ENCODE peak calls at places on chromosomes 3 and 15, in four cellular contexts. G is dorsolateral prefrontal cortex; I is esophagus squamous epithelium; J is CD8-positive, alpha-beta T cell. B is an unnamed sample.

GRCh38 chr15:28975766-28976179 is 90.0 kb downstream of the APBA2 start:
- DNase-seq in G (no peak), I (no peak), J (peak), B (peak)

GRCh38 chr3:15330031-15330596 is 2.3 kb downstream of the SH3BP5 start:
- DNase-seq in G (no peak), I (no peak), J (no peak), B (no peak)

GRCh38 chr15:59229453-59229852 is 22.8 kb downstream of the LDHAL6B start:
- DNase-seq in G (no peak), I (no peak), J (no peak), B (no peak)

GRCh38 chr15:99209326-99209725 is 40.1 kb downstream of the TTC23 start:
- DNase-seq in G (no peak), I (no peak), J (no peak), B (no peak)

GRCh38 chr3:31114929-31115283 is 220.4 kb upstream of the GADL1 start:
- DNase-seq in G (no peak), I (no peak), J (no peak), B (no peak)

GRCh38 chr3:140007946-140008692 is 73.1 kb downstream of the CLSTN2 start:
- DNase-seq in G (no peak), I (no peak), J (no peak), B (no peak)

GRCh38 chr3:43161684-43162512 is 56.0 kb upstream of the POMGNT2 start:
- DNase-seq in G (no peak), I (no peak), J (no peak), B (no peak)

GRCh38 chr3:168029705-168030104 is 66.0 kb downstream of the GOLIM4 start:
- DNase-seq in G (no peak), I (no peak), J (no peak), B (peak)

GRCh38 chr3:156150434-156151066 is 30.2 kb downstream of the KCNAB1 start:
- DNase-seq in G (peak), I (no peak), J (no peak), B (peak)

GRCh38 chr3:177221734-177222133 is 24.5 kb upstream of the TBL1XR1 start:
- DNase-seq in G (no peak), I (no peak), J (no peak), B (no peak)

GRCh38 chr15:35690698-35691116 is 144.7 kb upstream of the DPH6 start:
- DNase-seq in G (no peak), I (no peak), J (no peak), B (no peak)

GRCh38 chr15:60614862-60615771 is 136.2 kb upstream of the ICE2 start:
- DNase-seq in G (no peak), I (no peak), J (no peak), B (no peak)

GRCh38 chr15:75327005-75327404 is 8.9 kb upstream of the COMMD4 start:
- DNase-seq in G (no peak), I (no peak), J (no peak), B (no peak)
- TF ChIP-seq CTCF in G (no peak), I (no peak), J (no peak), B (no peak)

GRCh38 chr15:65867244-65867643 is 2.0 kb upstream of the RAB11A start:
- DNase-seq in G (no peak), I (no peak), J (no peak), B (no peak)

GRCh38 chr15:65868546-65869126 is 655 bp upstream of the RAB11A start:
- DNase-seq in G (no peak), I (no peak), J (no peak), B (no peak)

GRCh38 chr15:65870889-65871533 is 1.7 kb downstream of the RAB11A start:
- DNase-seq in G (no peak), I (no peak), J (no peak), B (no peak)

GRCh38 chr15:65869954-65870871 is 922 bp downstream of the RAB11A start:
- DNase-seq in G (peak), I (no peak), J (no peak), B (peak)

GRCh38 chr15:65869127-65869953 is at the start of gene RAB11A:
- DNase-seq in G (peak), I (peak), J (peak), B (peak)
- TF ChIP-seq CTCF in G (peak), I (no peak), J (peak), B (peak)

DNA sequence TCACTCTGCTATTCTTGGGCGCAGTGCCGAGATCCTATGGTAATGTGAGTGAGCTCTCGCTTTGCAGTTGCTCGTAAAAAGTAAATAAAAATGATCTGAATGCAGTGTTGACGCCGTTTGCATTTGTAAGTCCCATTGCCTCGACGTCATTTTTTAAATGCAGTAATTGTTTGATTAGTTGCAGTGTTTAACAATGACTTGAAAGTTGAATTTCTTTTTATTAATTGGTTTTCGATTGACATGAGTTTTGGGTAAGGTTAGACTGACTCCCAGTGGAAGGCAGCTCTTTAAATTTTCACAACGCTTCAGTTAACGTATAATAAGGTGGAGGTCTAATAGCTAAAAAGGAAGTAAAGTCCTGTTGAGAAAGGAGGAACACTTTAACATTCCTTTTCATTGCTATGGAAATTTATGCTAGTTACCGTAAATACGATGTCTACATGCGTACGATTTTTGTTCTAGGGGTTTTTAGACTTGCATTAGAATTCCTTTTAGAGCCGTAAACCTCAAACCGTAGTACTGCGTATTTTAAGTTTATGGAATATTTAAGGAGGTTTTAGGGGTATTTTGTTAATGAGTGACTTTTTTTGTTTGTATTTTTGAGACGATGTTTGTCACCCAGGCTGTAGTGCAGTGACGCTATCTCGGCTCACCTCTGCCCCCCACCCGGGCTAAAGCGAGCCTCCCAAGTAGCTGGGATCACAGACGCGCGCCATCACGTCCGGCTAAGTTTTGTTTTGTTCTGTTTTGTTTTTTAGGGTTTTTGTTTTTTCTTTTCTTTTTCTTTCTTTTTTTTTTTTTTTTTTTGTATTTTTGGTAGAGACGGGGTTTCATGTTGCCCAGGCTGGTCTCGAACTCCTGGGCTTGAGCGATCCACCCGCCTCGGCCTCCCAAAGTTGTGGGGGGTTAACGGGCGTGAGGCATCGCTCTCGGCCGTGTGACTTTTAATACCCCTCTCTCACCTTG is 1.4 kb downstream of the MORF4L1 start:
- DNase-seq in G (no peak), I (no peak), J (no peak), B (no peak)
- TF ChIP-seq CTCF in G (no peak), I (no peak), J (no peak), B (peak)

GRCh38 chr3:18444597-18445420 is 19.7 kb upstream of the SATB1 start:
- DNase-seq in G (peak), I (no peak), J (peak), B (peak)
- TF ChIP-seq CTCF in G (no peak), I (no peak), J (no peak), B (no peak)

DNA sequence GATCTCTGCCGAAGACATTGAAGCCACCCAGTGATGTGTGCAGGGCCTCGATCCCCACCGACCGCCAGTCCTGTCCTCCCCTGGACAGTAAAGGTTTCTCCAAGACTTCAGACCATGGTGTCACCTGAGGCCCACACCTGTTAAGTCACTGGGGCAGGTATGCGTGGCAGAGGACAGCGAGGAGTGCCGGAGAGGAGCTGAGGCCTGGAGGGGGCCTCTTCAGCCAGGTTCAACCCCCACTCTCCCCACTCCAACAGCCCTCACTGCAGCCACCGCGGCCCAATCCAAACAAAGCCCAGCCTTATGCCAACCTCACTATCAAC is 2.4 kb downstream of the GOLGA8B start:
- DNase-seq in G (no peak), I (no peak), J (no peak), B (no peak)
- TF ChIP-seq CTCF in G (no peak), I (no peak), J (no peak), B (no peak)